ENCODE peak calls at places on chromosomes 13 and 19, in four cellular contexts. J, D, E and H are unnamed samples.

GRCh38 chr19:38047641-38048040 is 140.6 kb downstream of the SIPA1L3 start:
- DNase-seq in D (no peak), E (no peak), J (no peak), H (no peak)

GRCh38 chr13:73162912-73163911 is 104.4 kb downstream of the KLF5 start:
- DNase-seq in E (no peak), D (no peak), J (peak), H (no peak)

GRCh38 chr13:108859202-108860012 is 230.0 kb downstream of the MYO16 start:
- DNase-seq in E (no peak), J (no peak), D (no peak), H (no peak)

GRCh38 chr13:41004875-41005693 is 14.0 kb downstream of the ELF1 start:
- DNase-seq in J (no peak), D (no peak), E (no peak), H (no peak)

GRCh38 chr13:33185853-33186252 is 99.7 kb downstream of the STARD13 start:
- DNase-seq in J (no peak), D (no peak), E (no peak), H (no peak)

GRCh38 chr13:44191103-44191502 is 182.5 kb upstream of the SERP2 start:
- DNase-seq in J (no peak), D (no peak), E (no peak), H (no peak)

GRCh38 chr13:41019027-41019487 is at the start of gene ELF1:
- DNase-seq in E (peak), D (no peak), J (peak), H (peak)

GRCh38 chr13:43545317-43545874 is 241.4 kb downstream of the ENOX1 start:
- DNase-seq in D (no peak), E (no peak), J (no peak), H (no peak)

GRCh38 chr13:83881031-83881727 is 1.1 kb downstream of the SLITRK1 start:
- DNase-seq in J (no peak), D (no peak), E (no peak), H (no peak)
- H3K4me3 ChIP-seq in J (peak), D (peak), E (no peak), H (peak)

DNA sequence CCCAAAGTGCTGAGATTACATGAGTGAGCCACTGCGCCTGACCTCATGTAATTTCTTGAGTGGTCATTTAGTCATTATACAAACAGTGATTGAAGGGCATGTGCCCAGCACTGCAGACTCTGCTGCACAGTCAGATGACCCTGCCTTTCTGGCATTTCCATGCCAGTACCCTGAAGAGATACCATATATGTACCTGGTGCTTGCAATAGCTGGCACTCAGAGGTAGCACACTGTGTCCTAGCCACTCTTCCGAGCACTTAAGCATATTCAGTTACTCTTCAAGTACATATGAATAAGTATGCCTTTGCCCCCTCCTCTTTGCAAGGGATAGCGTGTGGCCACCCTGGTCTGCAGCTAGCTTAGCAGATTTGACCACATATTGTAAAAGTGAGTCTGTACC is 15.5 kb downstream of the STX10 start:
- DNase-seq in D (no peak), E (no peak), J (no peak), H (no peak)
- H3K27ac ChIP-seq in D (peak), E (no peak), J (no peak), H (no peak)

DNA sequence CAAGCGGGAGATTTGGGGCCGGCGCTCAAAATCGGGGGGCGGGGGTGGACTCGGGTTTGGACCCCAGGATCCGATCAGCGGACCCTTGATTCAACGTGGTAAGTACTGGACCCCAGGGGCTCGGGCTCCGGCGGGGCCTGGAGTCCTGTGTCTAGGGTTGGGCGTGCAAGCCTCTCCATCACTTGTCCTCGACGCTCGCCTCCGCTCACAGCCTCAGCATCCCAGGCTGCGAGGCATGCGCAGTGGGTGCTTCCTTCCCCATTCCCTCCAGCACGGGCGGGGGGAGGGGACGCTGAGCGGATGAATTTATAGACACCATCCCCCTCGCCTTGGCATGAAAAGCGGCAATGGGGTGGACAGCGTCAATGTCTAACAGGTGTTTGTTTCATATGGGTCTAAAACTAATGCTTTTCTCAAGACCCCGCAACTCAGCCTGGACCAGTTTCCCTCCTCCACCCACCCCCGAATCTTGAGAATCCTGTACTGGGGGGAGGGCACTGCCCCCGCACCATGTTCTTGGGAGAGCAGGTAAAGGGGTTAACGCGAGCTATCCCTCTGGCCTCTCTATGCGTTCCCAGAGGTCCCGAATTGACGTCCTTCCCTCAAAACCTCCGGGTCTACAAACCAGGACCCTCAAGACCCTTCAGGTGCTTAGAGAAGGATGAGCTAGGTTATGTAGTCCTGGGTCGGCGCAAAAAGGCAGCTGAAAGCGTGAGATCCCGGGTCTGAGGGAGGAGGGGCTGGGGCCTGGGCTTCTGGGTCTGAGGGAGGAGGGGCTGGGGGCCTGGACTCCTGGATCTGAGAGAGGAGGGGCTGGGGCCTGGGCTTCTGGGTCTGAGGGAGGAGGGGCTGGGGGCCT is 556 bp downstream of the CPT1C start:
- DNase-seq in J (no peak), E (peak), D (peak), H (no peak)
- H3K4me3 ChIP-seq in J (no peak), E (no peak), D (peak), H (no peak)

GRCh38 chr19:50547385-50548190 is 20.6 kb downstream of the LRRC4B start:
- DNase-seq in J (no peak), D (no peak), E (no peak), H (no peak)

GRCh38 chr19:50548191-50549058 is 19.8 kb downstream of the LRRC4B start:
- DNase-seq in D (peak), E (no peak), J (no peak), H (no peak)

GRCh38 chr19:50549927-50550593 is 18.2 kb downstream of the LRRC4B start:
- DNase-seq in E (no peak), J (no peak), D (no peak), H (no peak)

GRCh38 chr19:50549059-50549926 is 18.9 kb downstream of the LRRC4B start:
- DNase-seq in D (no peak), E (no peak), J (no peak), H (no peak)

DNA sequence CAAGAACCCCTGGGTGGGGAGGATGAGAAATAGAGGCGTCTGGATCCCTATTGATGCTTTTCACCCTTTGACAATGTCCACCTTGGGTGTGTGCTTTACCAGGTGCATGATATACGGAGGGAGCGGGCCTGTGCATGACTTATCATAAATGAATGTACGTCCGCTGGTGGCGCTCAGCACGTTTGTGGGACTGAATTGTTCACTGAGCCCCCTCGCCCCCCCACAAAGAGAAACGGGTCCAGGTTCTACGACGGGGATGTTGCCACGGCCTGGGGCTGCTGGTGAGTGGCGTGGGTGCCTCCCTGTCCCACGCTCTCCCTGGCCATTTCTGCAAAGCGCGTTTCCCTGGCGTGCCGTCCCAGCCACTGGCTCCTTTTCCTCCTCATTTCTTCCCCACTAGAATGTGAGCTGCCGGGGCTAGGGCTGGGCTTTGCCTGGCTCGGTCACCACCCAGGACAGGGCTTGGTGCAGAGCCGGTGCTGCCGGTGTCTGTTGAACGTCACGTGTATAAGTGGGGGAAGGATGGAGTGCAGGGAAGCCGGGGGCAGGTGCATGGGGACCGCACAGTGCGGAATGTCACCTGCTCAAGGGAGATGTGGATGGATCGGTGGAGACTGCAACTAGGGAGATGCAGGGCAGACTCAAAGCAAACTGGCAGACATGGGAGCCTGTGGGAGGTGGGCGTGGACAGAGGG is 21.6 kb downstream of the LRRC4B start:
- DNase-seq in D (no peak), E (no peak), J (no peak), H (no peak)
- H3K27ac ChIP-seq in D (peak), E (no peak), J (no peak), H (no peak)

GRCh38 chr19:49098795-49099194 is 13.5 kb downstream of the SNRNP70 start:
- DNase-seq in E (no peak), J (no peak), D (no peak), H (no peak)

GRCh38 chr19:49102303-49102702 is 11.9 kb upstream of the LIN7B start:
- DNase-seq in J (no peak), D (no peak), E (no peak), H (no peak)

GRCh38 chr19:49101160-49101559 is 13.0 kb upstream of the LIN7B start:
- DNase-seq in E (no peak), J (no peak), D (no peak), H (no peak)

GRCh38 chr19:49094505-49095482 is 9.5 kb downstream of the SNRNP70 start:
- DNase-seq in J (no peak), E (no peak), D (no peak), H (no peak)

DNA sequence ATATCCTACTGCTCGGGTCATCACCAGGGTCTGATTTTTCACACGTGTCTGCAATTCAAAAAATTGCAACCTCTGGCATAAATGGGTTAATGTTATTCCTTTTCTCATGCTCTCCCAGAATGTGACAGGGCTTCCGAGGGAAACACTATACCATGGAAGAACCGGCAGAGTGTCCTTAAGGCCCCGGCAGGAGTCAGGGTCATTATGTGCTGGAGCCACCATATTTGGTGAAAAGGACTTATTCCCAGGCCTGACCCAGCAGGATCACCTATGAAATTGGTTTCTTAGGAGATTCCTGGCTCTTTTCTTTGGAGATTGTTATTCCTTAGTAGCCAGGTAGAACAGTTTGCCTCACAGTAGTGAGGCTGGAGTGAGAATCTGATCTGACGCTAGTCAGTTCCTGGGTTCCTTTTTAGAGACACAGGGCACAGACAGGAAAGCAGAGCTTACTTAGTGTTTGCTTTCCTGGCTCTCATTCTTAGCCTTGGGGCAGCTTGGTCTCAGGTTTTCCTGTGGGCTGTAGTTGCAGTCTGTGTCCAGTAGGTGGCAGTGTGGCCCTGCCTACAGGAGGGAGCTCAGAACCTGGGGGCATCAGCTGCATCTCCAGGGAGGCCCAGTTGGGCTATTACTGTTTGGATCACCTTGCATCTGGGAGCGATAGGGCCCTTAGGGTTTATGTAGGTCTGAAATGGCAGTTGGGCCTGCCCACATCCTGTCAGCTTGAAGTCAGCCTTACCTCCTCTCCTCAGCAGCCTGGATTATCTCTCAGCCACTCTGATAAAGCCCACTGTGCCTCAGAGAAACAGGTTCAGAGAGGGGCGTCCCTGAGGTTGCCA is 12.4 kb downstream of the SNRNP70 start:
- DNase-seq in D (peak), J (peak), E (peak), H (peak)
- H3K4me3 ChIP-seq in D (no peak), J (no peak), E (no peak), H (no peak)

DNA sequence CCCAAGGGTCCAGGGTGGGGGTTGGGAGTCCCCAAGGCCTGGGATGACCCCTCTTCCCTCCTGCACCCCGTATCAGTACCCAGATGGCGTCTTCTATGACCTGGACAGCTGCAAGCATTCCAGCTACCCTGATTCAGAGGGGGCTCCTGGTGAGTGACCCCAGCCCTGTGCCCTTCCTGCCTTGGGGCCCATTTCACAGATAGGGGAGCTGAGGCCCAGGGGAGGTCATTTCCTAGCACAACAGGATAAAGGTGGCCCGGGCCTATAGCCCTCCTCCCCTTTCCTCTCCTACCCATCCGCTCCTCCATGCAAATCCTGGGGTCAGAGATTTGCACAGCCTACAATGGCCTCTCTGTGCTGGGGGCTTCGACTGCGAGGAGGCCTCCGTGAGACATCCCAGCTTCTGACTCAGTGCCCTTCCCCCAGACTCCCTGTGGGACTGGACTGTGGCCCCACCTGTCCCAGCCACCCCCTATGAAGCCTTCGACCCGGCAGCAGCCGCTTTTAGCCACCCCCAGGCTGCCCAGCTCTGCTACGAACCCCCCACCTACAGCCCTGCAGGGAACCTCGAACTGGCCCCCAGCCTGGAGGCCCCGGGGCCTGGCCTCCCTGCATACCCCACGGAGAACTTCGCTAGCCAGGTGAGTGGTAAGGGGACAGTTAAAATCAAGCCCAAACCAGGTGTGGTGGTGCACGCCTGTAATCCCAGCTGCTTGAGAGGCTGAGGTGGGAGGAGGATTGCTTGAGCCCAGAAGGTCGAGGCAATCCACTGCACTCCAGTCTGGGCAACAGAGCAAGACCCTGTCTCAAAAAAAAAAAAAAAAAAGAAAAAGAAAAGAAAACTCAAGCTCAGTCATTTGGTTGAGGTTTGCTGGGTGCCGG is 3.9 kb downstream of the SPIB start:
- DNase-seq in J (no peak), E (no peak), D (no peak), H (no peak)
- H3K27ac ChIP-seq in J (no peak), E (no peak), D (no peak), H (no peak)

DNA sequence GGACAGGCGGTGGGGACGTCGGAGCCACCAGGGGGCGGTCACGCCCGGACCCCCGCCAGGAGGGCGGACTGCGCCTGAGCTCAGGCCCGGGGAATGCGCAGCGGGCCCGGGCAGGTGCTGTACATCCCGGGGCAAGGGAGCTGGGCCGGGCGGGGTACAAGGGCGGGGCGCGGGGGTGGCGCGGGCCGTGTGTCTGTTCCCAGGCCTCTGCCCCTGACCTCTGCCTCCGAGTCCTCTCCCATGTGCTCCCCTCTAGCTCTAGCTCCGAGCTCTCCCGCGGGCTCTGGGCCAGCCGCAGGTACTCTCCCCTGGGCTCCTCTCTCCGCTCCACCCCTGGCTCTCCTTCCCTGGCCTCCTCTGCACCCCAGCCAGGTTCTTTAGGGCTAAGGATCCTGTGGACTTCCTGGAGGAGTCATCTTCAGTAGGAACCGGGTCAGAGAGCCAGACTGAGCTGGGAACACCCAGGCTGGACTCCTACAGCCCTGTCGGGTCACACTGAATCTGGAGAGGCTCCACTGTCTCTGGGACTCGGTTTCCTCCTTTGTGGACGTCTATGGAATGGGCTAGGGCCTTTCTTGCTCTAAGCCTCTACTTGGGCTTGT is 2.3 kb downstream of the PPP1R13L start:
- DNase-seq in E (no peak), D (no peak), J (peak), H (peak)
- H3K4me3 ChIP-seq in E (no peak), D (no peak), J (peak), H (no peak)

GRCh38 chr13:110345701-110346100 is 38.6 kb downstream of the COL4A2 start:
- DNase-seq in D (no peak), J (no peak), E (no peak), H (no peak)
- H3K27ac ChIP-seq in D (no peak), J (no peak), E (peak), H (no peak)

GRCh38 chr19:8357007-8357521 is 6.9 kb upstream of the ANGPTL4 start:
- DNase-seq in D (no peak), E (no peak), J (no peak), H (no peak)

GRCh38 chr19:8355631-8356402 is 8.1 kb upstream of the ANGPTL4 start:
- DNase-seq in J (peak), E (peak), D (no peak), H (peak)

DNA sequence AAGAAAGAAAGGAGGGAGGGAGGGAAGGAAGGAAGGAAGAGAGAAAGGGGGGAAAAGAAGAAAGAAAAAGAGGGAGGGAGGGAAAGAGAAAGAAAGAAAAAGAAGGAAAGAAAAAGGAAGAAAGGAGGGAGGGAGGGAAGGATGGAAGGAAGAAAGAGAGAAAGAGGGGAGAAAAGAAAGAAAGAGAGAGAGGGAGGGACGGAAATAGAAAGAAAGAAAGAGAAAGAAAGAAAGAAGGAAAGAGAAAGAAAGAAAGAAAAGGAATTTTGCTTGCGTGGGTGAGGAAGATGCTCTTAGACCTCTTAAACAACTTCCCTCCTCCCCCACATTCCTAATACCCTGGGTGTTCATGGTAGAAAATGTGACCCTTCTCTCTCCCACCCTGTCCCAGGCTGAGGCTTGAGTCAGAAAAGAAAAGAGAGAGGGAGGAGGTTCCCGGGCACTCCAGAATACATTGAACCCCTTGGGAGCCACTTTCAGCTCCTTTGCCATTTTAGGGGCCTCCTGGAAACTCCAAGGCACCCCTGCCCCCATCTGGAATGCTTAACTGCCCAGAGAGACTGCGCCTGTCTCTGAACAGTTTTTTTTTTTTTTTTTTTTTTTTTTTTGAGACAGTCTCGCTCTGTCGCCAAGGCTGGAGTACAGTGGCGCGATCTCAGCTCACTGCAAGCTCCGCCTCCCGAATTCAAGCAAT is 9.2 kb upstream of the KANK3 start:
- DNase-seq in J (no peak), D (no peak), E (peak), H (peak)
- H3K4me3 ChIP-seq in J (peak), D (peak), E (peak), H (no peak)